ENCODE peak calls at places on chromosomes 13 and 19, in five cellular contexts. I, N, V, S and E are unnamed samples.

GRCh38 chr13:113393572-113394503 is 29.9 kb upstream of the GRTP1 start:
- DNase-seq in I (peak; percentile 71), N (peak; percentile 81), V (peak; percentile 81), S (peak; percentile 20), E (peak; percentile 65)

GRCh38 chr13:99434258-99434788 is 66.9 kb upstream of the TM9SF2 start:
- DNase-seq in I (no peak), N (no peak), V (no peak), S (no peak), E (no peak)

GRCh38 chr19:40512473-40513344 is 45.9 kb downstream of the SPTBN4 start:
- DNase-seq in I (no peak), N (no peak), V (no peak), S (no peak), E (peak; percentile 9)

GRCh38 chr19:31332096-31332495 is 17.1 kb downstream of the TSHZ3 start:
- DNase-seq in I (no peak), N (no peak), V (no peak), S (peak; percentile 69), E (no peak)

GRCh38 chr13:29713841-29714240 is 118.4 kb upstream of the SLC7A1 start:
- DNase-seq in I (no peak), N (no peak), V (no peak), S (no peak), E (peak; percentile 33)

GRCh38 chr13:27043013-27043412 is 128.6 kb downstream of the USP12 start:
- DNase-seq in I (peak; percentile 23), N (no peak), V (no peak), S (peak; percentile 97), E (peak; percentile 87)

GRCh38 chr13:40342461-40342860 is 324.0 kb downstream of the FOXO1 start:
- DNase-seq in I (no peak), N (no peak), V (no peak), S (peak; percentile 35), E (no peak)

GRCh38 chr13:113953561-113953960 is 20.3 kb downstream of the C13orf46 start:
- DNase-seq in I (no peak), N (peak; percentile 22), V (no peak), S (no peak), E (no peak)

GRCh38 chr19:4373601-4374441 is 26.5 kb downstream of the SH3GL1 start:
- DNase-seq in I (peak; percentile 62), N (peak; percentile 71), V (no peak), S (no peak), E (peak; percentile 45)

GRCh38 chr13:90118467-90119071 is 1228.9 kb upstream of the MIR17HG start:
- DNase-seq in I (no peak), N (no peak), V (no peak), S (no peak), E (no peak)

GRCh38 chr13:27980280-27980998 is 8.1 kb downstream of the URAD start:
- DNase-seq in I (no peak), N (no peak), V (no peak), S (no peak), E (no peak)

GRCh38 chr13:111917086-111917485 is 149.9 kb upstream of the SOX1 start:
- DNase-seq in I (no peak), N (no peak), V (no peak), S (no peak), E (no peak)

GRCh38 chr13:40340368-40341085 is 325.9 kb downstream of the FOXO1 start:
- DNase-seq in I (no peak), N (no peak), V (no peak), S (peak; percentile 28), E (peak; percentile 47)

GRCh38 chr13:20721454-20722357 is 18.2 kb downstream of the IL17D start:
- DNase-seq in I (peak; percentile 39), N (peak; percentile 78), V (no peak), S (peak; percentile 49), E (peak; percentile 60)

GRCh38 chr13:112799394-112799793 is 109.6 kb downstream of the ATP11A start:
- DNase-seq in I (no peak), N (no peak), V (no peak), S (no peak), E (no peak)

GRCh38 chr19:19457691-19458090 is 52.2 kb downstream of the GATAD2A start:
- DNase-seq in I (no peak), N (no peak), V (no peak), S (no peak), E (no peak)

GRCh38 chr19:51450730-51451307 is 7.4 kb downstream of the SIGLEC8 start:
- DNase-seq in I (no peak), N (no peak), V (no peak), S (no peak), E (no peak)

GRCh38 chr13:50275392-50276063 is 260.3 kb downstream of the KCNRG start:
- DNase-seq in I (no peak), N (no peak), V (no peak), S (no peak), E (no peak)

GRCh38 chr13:102289606-102290005 is 112.2 kb downstream of the FGF14 start:
- DNase-seq in I (no peak), N (no peak), V (no peak), S (no peak), E (no peak)

GRCh38 chr19:2569596-2570465 is 93.9 kb downstream of the GADD45B start:
- DNase-seq in I (no peak), N (no peak), V (no peak), S (no peak), E (no peak)

GRCh38 chr13:106034201-106034600 is 501.3 kb downstream of the EFNB2 start:
- DNase-seq in I (no peak), N (no peak), V (no peak), S (peak; percentile 83), E (peak; percentile 33)

GRCh38 chr19:52665529-52665928 is 27.4 kb upstream of the ZNF83 start:
- DNase-seq in I (no peak), N (no peak), V (no peak), S (peak; percentile 71), E (no peak)

GRCh38 chr19:28521614-28522544 is 691.1 kb downstream of the UQCRFS1 start:
- DNase-seq in I (no peak), N (no peak), V (no peak), S (no peak), E (no peak)

GRCh38 chr13:73914119-73914518 is 220.1 kb downstream of the KLF12 start:
- DNase-seq in I (no peak), N (peak; percentile 36), V (no peak), S (no peak), E (peak; percentile 16)

GRCh38 chr19:46371371-46371901 is 24.5 kb downstream of the PPP5C start:
- DNase-seq in I (no peak), N (no peak), V (no peak), S (no peak), E (peak; percentile 39)

GRCh38 chr13:93736909-93737308 is 510.3 kb downstream of the GPC6 start:
- DNase-seq in I (no peak), N (no peak), V (no peak), S (no peak), E (no peak)

GRCh38 chr13:109400625-109401257 is 385.6 kb downstream of the IRS2 start:
- DNase-seq in I (no peak), N (peak; percentile 48), V (no peak), S (no peak), E (no peak)

GRCh38 chr19:47322048-47322447 is 9.9 kb upstream of the C5AR2 start:
- DNase-seq in I (no peak), N (no peak), V (no peak), S (no peak), E (no peak)

GRCh38 chr13:84265365-84265764 is 383.1 kb upstream of the SLITRK1 start:
- DNase-seq in I (no peak), N (no peak), V (no peak), S (no peak), E (no peak)

GRCh38 chr13:36919833-36920611 is at the start of gene SMAD9:
- DNase-seq in I (peak; percentile 78), N (peak; percentile 86), V (no peak), S (peak; percentile 41), E (peak; percentile 73)

GRCh38 chr19:11678504-11678903 is 60.2 kb downstream of the ZNF823 start:
- DNase-seq in I (no peak), N (no peak), V (no peak), S (no peak), E (no peak)

GRCh38 chr19:11675569-11675968 is 63.2 kb downstream of the ZNF823 start:
- DNase-seq in I (no peak), N (no peak), V (no peak), S (no peak), E (no peak)

GRCh38 chr19:11673608-11674041 is 65.1 kb downstream of the ZNF823 start:
- DNase-seq in I (peak; percentile 53), N (peak; percentile 72), V (peak; percentile 25), S (peak; percentile 30), E (peak; percentile 75)

DNA sequence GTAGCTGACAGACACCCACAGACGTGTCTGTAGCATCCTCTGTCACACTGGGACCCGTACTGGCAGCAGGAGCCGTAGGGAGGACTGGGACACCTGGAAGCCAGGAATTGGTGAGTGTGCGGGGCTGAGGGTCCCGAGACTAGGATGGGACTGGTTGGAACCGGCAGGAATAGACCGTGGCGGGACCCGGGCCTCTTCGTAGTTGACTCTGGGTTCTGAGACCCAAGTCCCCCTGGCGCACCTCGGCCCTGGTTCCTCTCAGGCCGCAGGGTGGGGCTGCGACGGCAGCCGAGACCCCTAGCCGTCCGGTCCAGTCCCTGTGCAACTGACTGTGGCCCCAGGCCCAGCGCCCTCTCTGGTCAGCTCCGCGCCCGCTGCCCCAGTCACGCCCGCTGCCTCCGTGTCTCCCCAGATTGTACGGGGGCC is 64.7 kb downstream of the ZNF823 start:
- DNase-seq in I (no peak), N (no peak), V (no peak), S (no peak), E (no peak)
- H3K4me3 ChIP-seq in I (peak overlapping the region; percentile 26), N (peak overlapping the region; percentile 68), V (no peak overlapping the region), S (no peak overlapping the region), E (peak overlapping the region; percentile 48)

GRCh38 chr19:1511989-1512338 is 855 bp downstream of the ADAMTSL5 start:
- DNase-seq in I (no peak), N (no peak), V (no peak), S (no peak), E (no peak)

GRCh38 chr19:1513492-1514294 is 874 bp upstream of the ADAMTSL5 start:
- DNase-seq in I (peak; percentile 58), N (peak; percentile 56), V (peak; percentile 62), S (no peak), E (peak; percentile 64)

GRCh38 chr19:1514295-1514661 is 1.5 kb upstream of the ADAMTSL5 start:
- DNase-seq in I (no peak), N (no peak), V (no peak), S (no peak), E (no peak)

GRCh38 chr19:1511318-1511988 is 1.4 kb downstream of the ADAMTSL5 start:
- DNase-seq in I (no peak), N (no peak), V (no peak), S (no peak), E (no peak)

GRCh38 chr19:1512671-1513491 is at the start of gene ADAMTSL5:
- DNase-seq in I (peak; percentile 72), N (peak; percentile 78), V (peak; percentile 73), S (no peak), E (peak; percentile 63)
- TF ChIP-seq CTCF in I (no peak), N (no peak), V (no peak), S (no peak), E (no peak)

DNA sequence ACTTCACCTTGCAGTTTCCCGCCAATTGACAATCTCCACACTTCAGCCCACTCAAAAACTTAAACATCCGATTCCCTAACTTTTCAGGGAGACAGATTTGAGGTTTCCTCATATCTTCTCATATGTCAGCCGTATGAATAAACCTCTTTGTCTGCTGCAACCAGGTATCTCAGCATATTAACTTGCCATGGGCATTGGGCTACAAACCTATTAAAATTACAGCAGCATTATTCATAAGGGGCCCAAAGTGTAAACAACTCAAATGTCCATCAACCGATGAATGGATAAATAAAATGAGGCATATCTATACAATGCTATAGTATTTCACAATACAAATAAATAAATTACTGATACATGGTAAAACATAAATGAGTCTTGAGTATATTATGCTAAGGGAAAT is 179.4 kb upstream of the ATXN8OS start:
- DNase-seq in I (no peak), N (no peak), V (no peak), S (no peak), E (no peak)
- H3K4me3 ChIP-seq in I (no peak overlapping the region), N (no peak overlapping the region), V (no peak overlapping the region), S (no peak overlapping the region), E (no peak overlapping the region)

GRCh38 chr19:41792513-41793413 is 3.6 kb upstream of the CEACAM3 start:
- DNase-seq in I (no peak), N (peak; percentile 40), V (peak; percentile 50), S (peak; percentile 60), E (peak; percentile 56)
- TF ChIP-seq CTCF in I (no peak), N (peak; percentile 76), V (peak; percentile 85), S (peak; percentile 49), E (peak; percentile 75)